ENCODE peak calls at places on chromosomes 3 and 15, in eight cellular contexts. V is prostate gland, P is Panc1, H is HCT116, B is breast epithelium, E is stomach, Y is GM23338, F is HepG2. G is an unnamed sample. For H3K4me1, the result is how much of the 10 kb centered on the place peaks cover.

GRCh38 chr15:27272446-27272845 is 301.5 kb downstream of the GABRG3 start:
- DNase-seq in V (no peak), F (no peak), P (no peak), H (no peak), B (no peak), Y (no peak), E (no peak), G (no peak)

GRCh38 chr3:67245545-67245944 is 247.4 kb downstream of the KBTBD8 start:
- DNase-seq in Y (peak), B (no peak), H (no peak), P (no peak), F (no peak), E (no peak), V (no peak), G (no peak)

GRCh38 chr3:923161-923910 is 169.5 kb upstream of the CNTN6 start:
- DNase-seq in E (no peak), B (no peak), H (no peak), V (no peak), F (no peak), Y (no peak), P (no peak), G (no peak)

GRCh38 chr15:80693682-80694623 is 1.2 kb upstream of the ABHD17C start:
- DNase-seq in B (no peak), Y (no peak), F (no peak), P (no peak), E (peak), H (no peak), V (peak), G (no peak)

GRCh38 chr3:72100062-72100511 is 315.1 kb upstream of the PROK2 start:
- DNase-seq in F (no peak), B (no peak), P (no peak), V (no peak), E (no peak), H (no peak), Y (peak), G (no peak)

GRCh38 chr15:60589253-60589652 is 110.3 kb upstream of the ICE2 start:
- DNase-seq in V (no peak), H (no peak), B (no peak), E (no peak), F (no peak), Y (no peak), P (no peak), G (no peak)

GRCh38 chr3:2274531-2274930 is 175.9 kb downstream of the CNTN4 start:
- DNase-seq in E (no peak), Y (no peak), F (no peak), V (no peak), H (no peak), P (no peak), B (no peak), G (no peak)

GRCh38 chr3:31027191-31027761 is 132.8 kb upstream of the GADL1 start:
- DNase-seq in E (no peak), H (no peak), V (no peak), P (no peak), F (no peak), B (no peak), Y (no peak), G (no peak)

GRCh38 chr3:178498866-178499265 is 37.4 kb upstream of the KCNMB2 start:
- DNase-seq in E (no peak), V (no peak), F (no peak), P (no peak), H (no peak), Y (no peak), B (no peak), G (no peak)

GRCh38 chr3:134309987-134310700 is 59.5 kb upstream of the RYK start:
- DNase-seq in V (peak), B (no peak), F (peak), Y (no peak), H (no peak), E (no peak), P (no peak), G (no peak)

GRCh38 chr3:24060055-24060454 is 115.0 kb downstream of the NR1D2 start:
- DNase-seq in P (no peak), F (no peak), H (no peak), V (peak), B (peak), Y (no peak), E (no peak), G (no peak)

GRCh38 chr3:105518806-105519418 is 152.2 kb downstream of the ALCAM start:
- DNase-seq in H (peak), F (peak), P (peak), Y (peak), E (no peak), B (no peak), V (peak), G (no peak)

GRCh38 chr15:33360876-33361275 is 50.1 kb downstream of the RYR3 start:
- DNase-seq in V (no peak), H (no peak), Y (no peak), E (no peak), F (no peak), B (no peak), P (no peak), G (no peak)

GRCh38 chr15:23565395-23566069 is at the start of gene MKRN3:
- DNase-seq in Y (no peak), E (no peak), V (no peak), P (peak), F (peak), B (no peak), H (peak), G (no peak)

GRCh38 chr3:62587169-62587568 is 213.8 kb upstream of the FEZF2 start:
- DNase-seq in F (no peak), E (no peak), V (no peak), P (no peak), H (no peak), B (no peak), Y (no peak), G (no peak)

GRCh38 chr15:38886315-38887163 is 321.9 kb upstream of the RASGRP1 start:
- DNase-seq in B (no peak), Y (no peak), F (no peak), E (no peak), P (no peak), H (no peak), V (no peak), G (no peak)

GRCh38 chr3:16740531-16740930 is 135.3 kb upstream of the DAZL start:
- DNase-seq in Y (no peak), P (no peak), E (no peak), B (no peak), V (no peak), H (no peak), F (no peak), G (no peak)

GRCh38 chr3:168581718-168582332 is 486.1 kb upstream of the GOLIM4 start:
- DNase-seq in H (no peak), Y (peak), V (no peak), E (no peak), F (no peak), P (no peak), B (no peak), G (no peak)

GRCh38 chr3:54954019-54954418 is 26.2 kb upstream of the LRTM1 start:
- DNase-seq in V (no peak), B (no peak), E (no peak), Y (peak), F (no peak), H (no peak), P (no peak), G (no peak)

GRCh38 chr15:88802991-88803240 is 320 bp upstream of the ACAN start:
- DNase-seq in E (no peak), H (no peak), Y (no peak), F (no peak), V (no peak), P (no peak), B (no peak), G (no peak)

GRCh38 chr15:80107774-80108173 is 45.0 kb upstream of the FAH start:
- DNase-seq in B (no peak), V (no peak), P (no peak), H (no peak), Y (peak), F (no peak), E (no peak), G (no peak)

GRCh38 chr3:70999730-71000129 is 583.8 kb downstream of the FOXP1 start:
- DNase-seq in F (no peak), P (no peak), B (no peak), E (no peak), Y (no peak), H (no peak), V (no peak), G (no peak)

GRCh38 chr3:63986147-63986546 is 37.1 kb downstream of the PSMD6 start:
- DNase-seq in F (no peak), V (no peak), Y (no peak), B (no peak), E (no peak), P (no peak), H (no peak), G (no peak)

GRCh38 chr15:57611938-57612337 is 20.2 kb downstream of the MYZAP start:
- DNase-seq in E (peak), F (peak), B (peak), H (peak), P (no peak), V (peak), Y (peak), G (no peak)

GRCh38 chr15:58299311-58299850 is 132.4 kb upstream of the LIPC start:
- DNase-seq in F (no peak), E (no peak), V (no peak), P (no peak), Y (no peak), B (no peak), H (no peak), G (no peak)

GRCh38 chr3:176974303-176974702 is 223.0 kb downstream of the TBL1XR1 start:
- DNase-seq in E (no peak), H (no peak), B (no peak), F (no peak), Y (no peak), V (peak), P (no peak), G (no peak)

GRCh38 chr15:83435202-83435601 is 11.9 kb upstream of the SH3GL3 start:
- DNase-seq in H (no peak), Y (no peak), P (no peak), B (no peak), E (no peak), V (no peak), F (no peak), G (no peak)

GRCh38 chr3:145176907-145177306 is 984.1 kb downstream of the PLOD2 start:
- DNase-seq in F (no peak), P (no peak), E (no peak), V (no peak), Y (no peak), B (no peak), H (no peak), G (no peak)

GRCh38 chr3:95437409-95437808 is 1374.5 kb downstream of the NSUN3 start:
- DNase-seq in V (no peak), B (no peak), H (no peak), P (no peak), F (no peak), E (no peak), Y (no peak), G (no peak)

GRCh38 chr3:11591401-11592266 is 52.1 kb downstream of the VGLL4 start:
- DNase-seq in Y (peak), F (peak), E (peak), V (no peak), H (peak), P (no peak), B (peak), G (no peak)

GRCh38 chr3:119494597-119494996 is 3.8 kb upstream of the TIMMDC1 start:
- DNase-seq in F (no peak), E (no peak), H (no peak), V (no peak), B (no peak), Y (peak), P (no peak), G (no peak)
- TF ChIP-seq CTCF in F (no peak), E (no peak), H (peak), V (no peak), B (no peak), Y (peak), P (no peak), G (no peak)

GRCh38 chr3:58047806-58048205 is 39.6 kb downstream of the FLNB start:
- DNase-seq in E (no peak), B (no peak), H (no peak), P (no peak), V (no peak), Y (no peak), F (no peak), G (no peak)
- H3K4me1 ChIP-seq in E (half or more), B (under half), H (half or more), P (half or more), V (under half), Y (half or more), F (half or more), G (half or more)

GRCh38 chr15:100373942-100374341 is 32.2 kb upstream of the ADAMTS17 start:
- DNase-seq in P (no peak), V (no peak), B (no peak), F (no peak), H (no peak), Y (peak), E (no peak), G (no peak)
- TF ChIP-seq POLR2AphosphoS5 in P (no peak), V (no peak), B (no peak), F (no peak), H (no peak), Y (no peak), E (no peak), G (no peak)

GRCh38 chr15:91140561-91140960 is 40.5 kb downstream of the SV2B start:
- DNase-seq in H (no peak), E (no peak), F (no peak), V (no peak), Y (no peak), B (no peak), P (no peak), G (no peak)

GRCh38 chr15:91146728-91147127 is 46.7 kb downstream of the SV2B start:
- DNase-seq in V (no peak), H (no peak), B (no peak), Y (no peak), P (no peak), F (no peak), E (no peak), G (no peak)

GRCh38 chr15:91136386-91136923 is 36.4 kb downstream of the SV2B start:
- DNase-seq in E (no peak), H (no peak), P (no peak), V (no peak), Y (no peak), B (no peak), F (no peak), G (no peak)

GRCh38 chr15:91141102-91141501 is 41.0 kb downstream of the SV2B start:
- DNase-seq in P (no peak), F (no peak), Y (no peak), V (no peak), E (no peak), H (no peak), B (no peak), G (no peak)

GRCh38 chr15:91142097-91142744 is 42.2 kb downstream of the SV2B start:
- DNase-seq in V (no peak), E (no peak), H (no peak), P (no peak), F (peak), B (no peak), Y (peak), G (no peak)
- TF ChIP-seq CTCF in V (no peak), E (no peak), H (peak), P (peak), F (no peak), B (no peak), Y (peak), G (no peak)

DNA sequence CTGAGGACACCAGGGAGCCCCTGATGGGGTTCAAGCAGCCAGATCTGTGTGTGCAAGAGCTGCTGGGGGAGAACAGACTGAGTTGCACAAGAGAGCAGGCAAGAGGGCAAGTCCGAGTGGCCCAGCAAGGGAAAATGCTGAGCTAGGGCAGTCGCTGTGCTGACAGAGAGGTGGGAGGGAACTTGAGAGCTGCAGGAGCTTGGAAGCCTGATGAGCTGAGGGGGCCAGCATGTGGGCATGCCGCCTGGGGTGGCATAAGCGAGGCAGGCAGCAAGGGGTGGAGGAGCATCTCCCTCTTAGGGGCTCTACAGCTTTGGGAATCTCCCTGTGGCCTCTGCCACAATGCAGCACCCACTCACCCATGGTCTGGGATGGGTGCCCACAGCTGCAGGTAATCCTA is 4.7 kb upstream of the CORO2B start:
- DNase-seq in F (no peak), H (no peak), E (no peak), Y (no peak), P (no peak), V (no peak), B (no peak), G (no peak)
- H3K4me1 ChIP-seq in F (under half), H (under half), E (under half), Y (half or more), P (under half), V (under half), B (under half), G (under half)

GRCh38 chr15:72197460-72198409 is at the start of gene GRAMD2A:
- DNase-seq in E (peak), P (no peak), V (no peak), B (no peak), Y (peak), H (peak), F (no peak), G (no peak)
- TF ChIP-seq POLR2AphosphoS5 in E (no peak), P (peak), V (no peak), B (peak), Y (peak), H (peak), F (no peak), G (no peak)

GRCh38 chr15:67838789-67839332 is 984 bp downstream of the RNU6-1 start:
- DNase-seq in H (no peak), F (peak), Y (peak), V (peak), E (peak), B (peak), P (no peak), G (no peak)

GRCh38 chr15:67839358-67839928 is 402 bp downstream of the RNU6-1 start:
- DNase-seq in V (no peak), F (peak), E (no peak), H (peak), Y (no peak), B (no peak), P (peak), G (no peak)

GRCh38 chr15:67839929-67840746 is at the start of gene RNU6-1:
- DNase-seq in H (peak), V (peak), Y (peak), P (peak), E (peak), B (peak), F (peak), G (peak)

GRCh38 chr15:67843092-67843501 is 3.3 kb upstream of the RNU6-1 start:
- DNase-seq in B (no peak), Y (no peak), P (no peak), F (peak), V (no peak), H (no peak), E (no peak), G (no peak)

DNA sequence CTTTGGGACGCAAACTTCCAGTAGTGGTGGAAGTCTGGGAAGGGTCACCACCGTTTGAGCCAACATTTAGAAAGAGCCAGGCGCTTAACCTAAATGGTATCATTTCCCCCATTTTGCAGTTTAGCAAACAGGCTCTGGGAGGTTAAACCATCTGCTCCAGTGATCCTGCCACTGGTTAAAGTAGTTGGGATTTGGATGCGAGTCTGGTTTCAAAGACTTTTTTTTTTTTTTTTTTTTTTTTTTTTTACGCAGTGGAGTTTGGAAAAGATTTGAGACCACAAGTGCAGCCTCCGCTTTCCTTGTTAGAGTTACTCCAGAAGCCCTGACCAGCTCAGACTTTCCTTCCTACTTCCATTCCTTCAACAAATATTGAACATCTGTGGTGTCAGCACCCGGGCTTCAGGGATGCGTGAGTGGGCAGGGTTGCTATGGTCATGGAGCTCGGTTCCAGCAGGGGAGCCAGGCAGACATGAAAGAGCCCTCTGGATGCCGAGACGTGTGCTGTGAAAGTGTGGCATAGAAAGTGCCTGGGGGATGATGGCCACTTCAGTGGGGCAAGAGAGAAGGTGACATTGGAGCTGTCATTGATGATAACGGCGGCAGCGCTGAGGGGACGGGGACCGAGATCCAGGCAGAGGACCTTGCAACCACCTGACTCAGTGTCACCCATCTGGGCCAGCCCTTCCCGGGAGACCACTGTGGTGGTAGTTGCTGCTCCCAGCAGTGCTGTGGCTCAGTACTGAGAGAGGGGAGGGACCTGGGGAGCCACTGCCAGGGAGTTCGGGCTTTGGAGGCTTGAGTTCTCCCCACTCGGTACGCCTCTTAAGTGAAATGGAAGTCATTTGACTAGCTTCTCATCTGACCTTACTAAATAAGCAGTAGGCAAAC is 1.1 kb upstream of the RNU6-1 start:
- DNase-seq in F (peak), Y (no peak), P (no peak), B (no peak), E (no peak), H (no peak), V (no peak), G (no peak)
- TF ChIP-seq CTCF in F (peak), Y (no peak), P (no peak), B (no peak), E (no peak), H (no peak), V (no peak), G (no peak)

DNA sequence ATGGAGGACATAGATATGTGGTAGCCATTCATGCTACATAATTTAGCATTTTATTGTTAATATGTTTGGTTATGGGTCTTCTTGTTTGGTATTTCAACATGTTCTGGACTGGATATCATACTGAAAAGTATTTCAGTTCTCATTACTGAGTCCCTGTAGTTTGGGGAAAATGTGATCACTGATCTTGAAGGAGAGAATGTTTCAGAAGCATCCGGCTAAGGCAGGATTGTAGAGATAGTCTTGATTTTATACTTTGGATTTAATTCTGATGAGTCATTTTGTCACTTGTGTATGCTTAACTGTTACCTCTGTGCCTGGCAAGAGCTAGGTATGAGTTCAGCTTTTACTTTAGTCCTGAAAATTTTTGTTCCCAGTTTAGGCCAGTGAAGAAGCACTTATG is 7.1 kb downstream of the CHD2 start:
- DNase-seq in H (no peak), B (no peak), F (no peak), V (peak), Y (no peak), E (no peak), P (no peak), G (no peak)
- H3K4me1 ChIP-seq in H (half or more), B (under half), F (half or more), V (under half), Y (under half), E (half or more), P (half or more), G (half or more)

DNA sequence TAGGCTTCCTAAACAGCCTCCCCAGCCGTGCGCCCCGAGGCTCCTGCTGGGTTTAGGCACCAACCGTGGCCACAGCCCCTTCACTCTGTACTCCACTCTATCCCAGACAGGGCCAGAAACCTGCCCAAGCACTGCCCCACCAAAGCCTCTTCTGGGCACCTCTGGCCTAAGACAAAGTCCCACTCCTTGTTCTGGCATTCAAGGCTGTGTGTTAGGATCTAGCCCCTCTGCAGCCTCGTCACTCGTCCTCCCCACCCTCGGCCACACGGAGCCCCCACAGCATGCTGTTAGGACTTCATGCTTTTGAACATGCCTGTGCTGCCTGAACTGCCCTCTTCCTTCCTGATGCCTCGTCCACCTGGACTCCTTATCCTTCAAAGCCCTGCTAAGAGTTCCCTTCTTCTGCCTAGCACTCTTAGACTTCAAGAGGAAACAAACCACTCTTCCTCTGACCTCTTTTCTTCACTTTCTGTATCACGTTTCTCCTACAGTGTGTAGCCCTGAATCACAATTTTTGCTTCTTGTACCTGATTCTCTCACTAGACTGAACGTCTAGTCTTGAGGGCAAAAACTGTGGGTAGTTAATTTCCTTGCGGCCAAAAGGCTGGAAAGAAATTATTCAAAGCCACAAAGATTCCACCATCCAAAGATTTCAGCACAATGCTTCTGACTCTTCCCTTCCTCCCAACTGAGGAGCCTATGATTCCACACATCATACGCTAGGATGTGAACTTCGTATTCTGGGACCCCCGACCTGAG is 28.6 kb downstream of the WNT7A start:
- DNase-seq in V (no peak), F (no peak), B (no peak), P (no peak), Y (no peak), E (no peak), H (no peak), G (no peak)
- TF ChIP-seq POLR2AphosphoS5 in V (no peak), F (no peak), B (no peak), P (no peak), Y (no peak), E (no peak), H (no peak), G (no peak)